ENCODE peak calls at places on chromosome X, in seven cellular contexts. D is hepatocyte, L is left lung, E is NCI-H460, F is smooth muscle cell of the brain vasculature, X is hypothalamus, V is hippocampal formation. Q is an unnamed sample.

GRCh38 chrX:119482497-119483480 is 14.5 kb downstream of the SLC25A5 start:
- DNase-seq in D (peak; percentile 73), L (peak; percentile 71), E (peak; percentile 58), F (no peak), X (peak; percentile 2), V (peak; percentile 45), Q (peak; percentile 14)

GRCh38 chrX:152138388-152138784 is at the start of gene MAGEA10:
- DNase-seq in D (no peak), L (no peak), E (no peak), F (no peak), X (no peak), V (no peak), Q (no peak)

GRCh38 chrX:39152106-39152649 is 350.9 kb downstream of the MID1IP1 start:
- DNase-seq in D (peak; percentile 28), L (no peak), E (peak; percentile 2), F (no peak), X (no peak), V (no peak), Q (no peak)

GRCh38 chrX:20438871-20439526 is 172.3 kb upstream of the RPS6KA3 start:
- DNase-seq in D (no peak), L (no peak), E (no peak), F (no peak), X (no peak), V (no peak), Q (no peak)

GRCh38 chrX:19602866-19603620 is 87.7 kb upstream of the MAP3K15 start:
- DNase-seq in D (no peak), L (no peak), E (peak; percentile 11), F (no peak), X (no peak), V (no peak), Q (peak; percentile 47)

GRCh38 chrX:134239016-134239415 is 2.0 kb downstream of the CCDC160 start:
- DNase-seq in D (no peak), L (no peak), E (no peak), F (no peak), X (no peak), V (no peak), Q (no peak)

GRCh38 chrX:132819885-132820284 is 138.5 kb downstream of the HS6ST2 start:
- DNase-seq in D (no peak), L (no peak), E (no peak), F (no peak), X (no peak), V (no peak), Q (no peak)

GRCh38 chrX:96372313-96373046 is 312.2 kb upstream of the DIAPH2 start:
- DNase-seq in D (peak; percentile 74), L (no peak), E (peak; percentile 45), F (peak; percentile 17), X (no peak), V (peak; percentile 0), Q (peak; percentile 41)

GRCh38 chrX:74232859-74233258 is 71.1 kb upstream of the ZCCHC13 start:
- DNase-seq in D (no peak), L (no peak), E (peak; percentile 37), F (no peak), X (no peak), V (no peak), Q (peak; percentile 48)

GRCh38 chrX:70279081-70279480 is 2.9 kb upstream of the RAB41 start:
- DNase-seq in D (no peak), L (no peak), E (no peak), F (no peak), X (no peak), V (no peak), Q (no peak)

GRCh38 chrX:41828821-41829220 is 94.5 kb downstream of the CASK start:
- DNase-seq in D (no peak), L (no peak), E (no peak), F (no peak), X (no peak), V (no peak), Q (no peak)

GRCh38 chrX:14927391-14927790 is 54.2 kb downstream of the MOSPD2 start:
- DNase-seq in D (peak; percentile 7), L (no peak), E (no peak), F (no peak), X (no peak), V (no peak), Q (peak; percentile 83)

GRCh38 chrX:26146024-26146423 is 7.9 kb downstream of the MAGEB18 start:
- DNase-seq in D (no peak), L (no peak), E (no peak), F (no peak), X (no peak), V (no peak), Q (no peak)

GRCh38 chrX:148670277-148670676 is 169.9 kb downstream of the AFF2 start:
- DNase-seq in D (no peak), L (no peak), E (no peak), F (no peak), X (no peak), V (no peak), Q (no peak)

GRCh38 chrX:24513416-24513815 is 48.3 kb downstream of the PDK3 start:
- DNase-seq in D (no peak), L (no peak), E (no peak), F (no peak), X (no peak), V (no peak), Q (no peak)

GRCh38 chrX:21427086-21427485 is 52.9 kb downstream of the CNKSR2 start:
- DNase-seq in D (no peak), L (no peak), E (no peak), F (no peak), X (no peak), V (no peak), Q (no peak)